ENCODE peak calls at places on chromosomes 2 and 18, in four cellular contexts. U is GM23248; L is left cardiac atrium; M is stimulated activated naive CD8-positive, alpha-beta T cell treated with anti-CD3 and anti-CD28 coated beads, Interleukin-15, Interleukin-2, amounts not matched to agents 100 U/mL and 50 U/mL, for 24 hours. N is an unnamed sample.

GRCh38 chr2:232021881-232022280 is 60.4 kb downstream of the DIS3L2 start:
- DNase-seq in U (no peak), L (no peak), M (no peak), N (no peak)

GRCh38 chr2:238847841-238848565 is at the start of gene TWIST2:
- DNase-seq in U (peak), L (peak), M (no peak), N (no peak)

GRCh38 chr2:110101280-110101844 is 14.3 kb downstream of the MALL start:
- DNase-seq in U (peak), L (peak), M (peak), N (no peak)

GRCh38 chr2:70328921-70329561 is 27.2 kb upstream of the FAM136A start:
- DNase-seq in U (peak), L (no peak), M (no peak), N (no peak)

GRCh38 chr2:74690571-74690970 is 36.5 kb downstream of the SEMA4F start:
- DNase-seq in U (peak), L (no peak), M (peak), N (no peak)

GRCh38 chr2:27907547-27907946 is 17.0 kb downstream of the BABAM2 start:
- DNase-seq in U (no peak), L (no peak), M (no peak), N (no peak)

GRCh38 chr18:58208207-58208944 is 164.3 kb downstream of the NEDD4L start:
- DNase-seq in U (peak), L (no peak), M (no peak), N (no peak)

GRCh38 chr18:5295231-5295920 is at the start of gene ZBTB14:
- DNase-seq in U (peak), L (peak), M (peak), N (peak)

GRCh38 chr2:146143971-146144370 is 1624.1 kb upstream of the ZEB2 start:
- DNase-seq in U (peak), L (no peak), M (no peak), N (no peak)

GRCh38 chr18:7370375-7370774 is 139.5 kb downstream of the LRRC30 start:
- DNase-seq in U (no peak), L (peak), M (no peak), N (no peak)

GRCh38 chr18:79427368-79428225 is 31.9 kb downstream of the NFATC1 start:
- DNase-seq in U (no peak), L (no peak), M (no peak), N (no peak)

GRCh38 chr2:147211484-147211883 is 633.3 kb upstream of the ACVR2A start:
- DNase-seq in U (no peak), L (no peak), M (no peak), N (no peak)

GRCh38 chr2:79723830-79724229 is 211.0 kb downstream of the CTNNA2 start:
- DNase-seq in U (peak), L (no peak), M (no peak), N (no peak)

GRCh38 chr2:230866704-230867561 is 2.2 kb downstream of the ITM2C start:
- DNase-seq in U (peak), L (peak), M (peak), N (peak)

GRCh38 chr2:45052388-45052928 is 43.2 kb upstream of the SIX2 start:
- DNase-seq in U (no peak), L (no peak), M (no peak), N (no peak)